ENCODE peak calls at places on chromosome 9, in eight cellular contexts. E, F, W, S, L, V, P and Z are unnamed samples.
A peak's percentile ranks its signal among the peaks of the same experiment; 100 is the strongest.

GRCh38 chr9:92482336-92482735 is at the start of gene ASPN:
- DNase-seq in P (no peak), V (no peak), E (no peak), L (no peak), S (no peak), W (no peak), F (no peak), Z (no peak)

GRCh38 chr9:130444565-130445221 is at the start of gene ASS1:
- DNase-seq in W (no peak), V (no peak), L (peak; percentile 24), F (peak; percentile 58), P (no peak), S (peak; percentile 41), E (no peak), Z (no peak)

GRCh38 chr9:8429768-8430167 is 630.2 kb upstream of the DMAC1 start:
- DNase-seq in W (no peak), L (no peak), F (peak; percentile 4), P (no peak), S (no peak), V (no peak), E (no peak), Z (no peak)

GRCh38 chr9:131266301-131267229 is 9.7 kb downstream of the FAM78A start:
- DNase-seq in L (no peak), W (no peak), P (no peak), E (no peak), S (no peak), F (no peak), V (no peak), Z (no peak)

GRCh38 chr9:133729646-133730281 is 8.4 kb downstream of the SARDH start:
- DNase-seq in V (no peak), S (no peak), E (no peak), F (no peak), P (no peak), L (no peak), W (no peak), Z (no peak)

GRCh38 chr9:24614070-24614469 is 68.4 kb upstream of the IZUMO3 start:
- DNase-seq in L (no peak), S (no peak), F (no peak), V (no peak), P (no peak), E (no peak), W (no peak), Z (no peak)

GRCh38 chr9:551986-552930 is 289.2 kb upstream of the DMRT1 start:
- DNase-seq in S (no peak), V (no peak), L (no peak), W (no peak), P (no peak), E (no peak), F (no peak), Z (no peak)

GRCh38 chr9:78601957-78602565 is 305.1 kb downstream of the PSAT1 start:
- DNase-seq in S (no peak), V (peak; percentile 52), F (peak; percentile 55), L (no peak), E (no peak), W (peak; percentile 51), P (no peak), Z (peak; percentile 26)

GRCh38 chr9:134515026-134515821 is 126.4 kb upstream of the COL5A1 start:
- DNase-seq in P (no peak), V (no peak), L (no peak), F (no peak), S (no peak), E (no peak), W (no peak), Z (no peak)

GRCh38 chr9:69097053-69097452 is 61.5 kb downstream of the FXN start:
- DNase-seq in W (no peak), P (peak; percentile 45), S (no peak), V (no peak), L (no peak), E (no peak), F (peak; percentile 95), Z (no peak)

GRCh38 chr9:14822666-14823065 is 87.6 kb downstream of the FREM1 start:
- DNase-seq in V (no peak), E (no peak), P (no peak), W (no peak), S (no peak), L (no peak), F (no peak), Z (no peak)

GRCh38 chr9:23801523-23801922 is 24.5 kb downstream of the ELAVL2 start:
- DNase-seq in S (no peak), F (no peak), W (no peak), P (no peak), V (no peak), L (no peak), E (no peak), Z (no peak)